ENCODE peak calls at places on chromosomes 1 and 21, in six cellular contexts. J is dorsolateral prefrontal cortex; B is fibroblast of pulmonary artery; O is right atrium auricular region; V is effector memory CD4-positive, alpha-beta T cell; X is AG09309. Q is an unnamed sample.

GRCh38 chr1:226525750-226526149 is 22.8 kb upstream of the STUM start:
- DNase-seq in X (no peak), B (no peak), J (no peak), O (no peak), V (no peak), Q (no peak)

GRCh38 chr21:31284797-31285397 is 59.2 kb downstream of the TIAM1 start:
- DNase-seq in O (no peak), B (peak; percentile 55), J (no peak), X (no peak), V (no peak), Q (no peak)

GRCh38 chr1:248611883-248612282 is 14.4 kb upstream of the OR2T10 start:
- DNase-seq in O (no peak), B (no peak), X (no peak), V (no peak), J (no peak), Q (no peak)

GRCh38 chr1:227317541-227318002 is 720 bp downstream of the CDC42BPA start:
- DNase-seq in O (no peak), B (peak; percentile 80), J (peak; percentile 48), V (no peak), X (no peak), Q (no peak)

GRCh38 chr1:36083635-36084501 is at the start of gene TEKT2:
- DNase-seq in X (no peak), V (no peak), B (peak; percentile 33), J (peak; percentile 50), O (peak; percentile 57), Q (no peak)

GRCh38 chr1:107788189-107788588 is 176.8 kb downstream of the VAV3 start:
- DNase-seq in B (no peak), V (no peak), J (no peak), X (no peak), O (no peak), Q (no peak)

GRCh38 chr1:161838885-161839284 is 72.8 kb downstream of the ATF6 start:
- DNase-seq in B (no peak), X (no peak), V (no peak), J (no peak), O (no peak), Q (no peak)

GRCh38 chr1:99776133-99776532 is 9.7 kb upstream of the FRRS1 start:
- DNase-seq in X (no peak), O (no peak), V (no peak), J (no peak), B (no peak), Q (no peak)

GRCh38 chr1:48977273-48977672 is 200.6 kb upstream of the BEND5 start:
- DNase-seq in X (no peak), O (no peak), B (no peak), J (no peak), V (no peak), Q (no peak)

GRCh38 chr21:42766756-42767560 is 112.4 kb downstream of the WDR4 start:
- DNase-seq in O (no peak), J (no peak), X (no peak), B (no peak), V (no peak), Q (no peak)

GRCh38 chr1:941588-942383 is 17.3 kb downstream of the NOC2L start:
- DNase-seq in O (peak; percentile 88), B (peak; percentile 67), J (no peak), V (no peak), X (peak; percentile 35), Q (peak; percentile 85)

GRCh38 chr1:19651141-19651737 is 7.1 kb downstream of the NBL1 start:
- DNase-seq in V (no peak), X (no peak), O (no peak), B (peak; percentile 64), J (peak; percentile 33), Q (no peak)

GRCh38 chr1:93964777-93965200 is 55.6 kb upstream of the GCLM start:
- DNase-seq in X (no peak), O (no peak), V (no peak), B (peak; percentile 62), J (no peak), Q (no peak)

GRCh38 chr1:241717975-241718374 is 65.9 kb downstream of the WDR64 start:
- DNase-seq in B (no peak), O (no peak), J (no peak), V (no peak), X (no peak), Q (no peak)

GRCh38 chr1:230749635-230750034 is 2.4 kb downstream of the CAPN9 start:
- DNase-seq in O (no peak), X (no peak), B (no peak), J (no peak), V (no peak), Q (no peak)

GRCh38 chr1:228015276-228016180 is 8.7 kb downstream of the WNT3A start:
- DNase-seq in X (peak; percentile 8), J (no peak), B (peak; percentile 41), O (no peak), V (no peak), Q (peak; percentile 37)

GRCh38 chr1:18101508-18101907 is 6.1 kb upstream of the IGSF21 start:
- DNase-seq in O (no peak), X (no peak), V (no peak), J (no peak), B (no peak), Q (no peak)

GRCh38 chr1:150389650-150390049 is 25.7 kb downstream of the RPRD2 start:
- DNase-seq in X (no peak), O (no peak), V (no peak), J (no peak), B (no peak), Q (no peak)

GRCh38 chr1:108847464-108847863 is 9.4 kb downstream of the AKNAD1 start:
- DNase-seq in O (no peak), V (no peak), J (peak; percentile 30), B (no peak), X (no peak), Q (no peak)

GRCh38 chr1:116966791-116967190 is 34.8 kb upstream of the CD101 start:
- DNase-seq in X (peak; percentile 84), B (no peak), V (no peak), O (no peak), J (no peak), Q (no peak)
- H3K4me3 ChIP-seq in X (no peak overlapping the region), B (no peak overlapping the region), V (no peak overlapping the region), O (no peak overlapping the region), J (no peak overlapping the region), Q (no peak overlapping the region)

GRCh38 chr1:182166321-182166720 is 104.8 kb upstream of the ZNF648 start:
- DNase-seq in B (no peak), X (no peak), V (no peak), J (no peak), O (no peak), Q (no peak)
- H3K4me3 ChIP-seq in B (no peak overlapping the region), X (no peak overlapping the region), V (no peak overlapping the region), J (no peak overlapping the region), O (no peak overlapping the region), Q (no peak overlapping the region)

DNA sequence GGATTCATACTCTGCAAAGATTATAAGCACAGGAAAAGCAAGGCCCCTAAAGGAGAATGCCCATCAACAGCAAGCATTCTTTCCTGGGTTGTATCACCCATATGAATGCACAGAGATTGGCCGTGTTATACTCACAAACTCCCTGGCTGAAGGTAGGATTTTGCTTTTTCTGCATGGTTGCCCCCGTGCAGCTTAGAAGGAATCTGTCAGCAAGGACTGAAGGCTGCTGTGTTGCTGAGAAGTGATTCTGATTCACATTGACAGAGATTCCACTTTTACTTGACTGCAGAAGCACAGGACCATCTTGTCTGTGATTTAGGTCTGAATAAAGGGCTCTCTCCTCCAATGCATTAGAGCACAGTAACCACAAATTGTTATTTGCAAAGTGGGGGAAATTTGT is 283.0 kb downstream of the LRRIQ3 start:
- DNase-seq in J (peak; percentile 62), X (no peak), O (no peak), V (no peak), B (no peak), Q (no peak)
- H3K4me3 ChIP-seq in J (no peak overlapping the region), X (no peak overlapping the region), O (no peak overlapping the region), V (no peak overlapping the region), B (no peak overlapping the region), Q (no peak overlapping the region)

GRCh38 chr21:35768187-35768586 is 292.1 kb downstream of the SETD4 start:
- DNase-seq in O (no peak), B (no peak), J (no peak), V (no peak), X (no peak), Q (no peak)

GRCh38 chr21:35764586-35764985 is 295.7 kb downstream of the SETD4 start:
- DNase-seq in V (no peak), O (no peak), J (no peak), B (no peak), X (no peak), Q (no peak)

GRCh38 chr21:35775778-35776515 is 284.4 kb downstream of the SETD4 start:
- DNase-seq in X (no peak), O (no peak), B (no peak), V (no peak), J (no peak), Q (no peak)

DNA sequence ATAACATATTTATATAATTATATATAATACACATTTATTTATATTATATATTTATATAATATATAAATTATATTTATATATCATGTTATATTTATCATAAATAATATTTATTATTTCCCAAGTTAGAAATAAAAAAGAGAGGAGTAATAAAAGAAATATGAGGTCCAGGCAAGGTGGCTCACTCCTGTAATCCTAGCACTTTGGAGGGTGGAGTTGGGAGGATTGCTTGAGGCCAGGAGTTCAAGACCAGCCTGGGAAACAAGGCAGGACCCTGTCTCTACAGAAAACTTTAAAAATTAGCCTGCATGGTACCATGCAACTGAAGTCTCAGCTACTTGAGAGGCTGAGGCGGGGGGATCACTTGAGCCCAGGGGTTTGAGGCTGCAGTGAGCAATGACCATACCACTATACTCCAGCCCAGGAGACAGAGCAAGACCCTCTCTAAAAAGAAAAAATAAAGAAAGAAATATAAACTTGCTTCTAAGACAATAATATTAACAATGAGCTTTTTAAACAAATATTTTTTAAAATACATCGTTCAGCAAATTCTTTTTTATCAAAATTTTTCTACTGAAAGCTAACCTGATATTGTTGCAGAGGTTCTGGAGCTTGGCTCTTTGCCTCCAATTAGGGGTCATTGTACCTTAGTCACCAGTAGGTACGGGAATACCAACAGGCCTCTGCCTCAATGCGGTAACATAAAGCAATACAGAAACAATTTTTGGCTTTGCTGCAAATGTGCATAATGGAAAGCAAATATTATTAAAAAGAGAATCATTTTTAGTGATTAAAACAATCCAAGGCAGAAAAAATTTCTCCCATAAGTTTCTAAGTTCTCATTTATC is 290.0 kb downstream of the SETD4 start:
- DNase-seq in B (no peak), O (no peak), X (no peak), J (no peak), V (no peak), Q (no peak)
- H3K4me3 ChIP-seq in B (no peak overlapping the region), O (no peak overlapping the region), X (no peak overlapping the region), J (no peak overlapping the region), V (no peak overlapping the region), Q (no peak overlapping the region)

GRCh38 chr1:152449661-152450060 is 35.6 kb upstream of the CRNN start:
- DNase-seq in J (no peak), O (no peak), V (no peak), X (no peak), B (no peak), Q (no peak)

GRCh38 chr1:152448496-152448895 is 34.4 kb upstream of the CRNN start:
- DNase-seq in X (no peak), B (no peak), O (no peak), V (no peak), J (no peak), Q (no peak)

GRCh38 chr1:152447484-152447883 is 33.4 kb upstream of the CRNN start:
- DNase-seq in X (no peak), J (no peak), V (no peak), O (no peak), B (no peak), Q (no peak)

GRCh38 chr1:152451254-152451653 is 37.2 kb upstream of the CRNN start:
- DNase-seq in X (no peak), V (no peak), O (no peak), J (no peak), B (no peak), Q (no peak)

GRCh38 chr1:152448095-152448494 is 34.0 kb upstream of the CRNN start:
- DNase-seq in X (no peak), O (no peak), J (no peak), V (no peak), B (no peak), Q (no peak)
- H3K4me3 ChIP-seq in X (no peak overlapping the region), O (no peak overlapping the region), J (no peak overlapping the region), V (no peak overlapping the region), B (no peak overlapping the region), Q (no peak overlapping the region)

Q was measured in ascending aorta.